ENCODE peak calls at places on chromosomes 16 and 17, in seven cellular contexts. One of them, this sample, is unnamed.

GRCh38 chr16:88534731-88535141 is 35.5 kb upstream of the ZC3H18 start:
- DNase-seq in cardiac muscle cell: peak
- DNase-seq in H9: no peak
- DNase-seq in HL-60: no peak
- DNase-seq in lower leg skin: no peak
- DNase-seq in AG04450: no peak
- DNase-seq in stomach: no peak
- DNase-seq in this sample: peak

GRCh38 chr17:64253470-64253869 is 9.6 kb downstream of the TEX2 start:
- DNase-seq in stomach: no peak
- DNase-seq in lower leg skin: no peak
- DNase-seq in AG04450: no peak
- DNase-seq in HL-60: no peak
- DNase-seq in H9: no peak
- DNase-seq in cardiac muscle cell: no peak
- DNase-seq in this sample: no peak

GRCh38 chr16:69349508-69349907 is 2.1 kb downstream of the TMED6 start:
- DNase-seq in HL-60: no peak
- DNase-seq in cardiac muscle cell: no peak
- DNase-seq in lower leg skin: no peak
- DNase-seq in H9: no peak
- DNase-seq in AG04450: no peak
- DNase-seq in stomach: no peak
- DNase-seq in this sample: no peak

GRCh38 chr17:62119373-62119772 is 54.3 kb upstream of the MED13 start:
- DNase-seq in AG04450: no peak
- DNase-seq in stomach: no peak
- DNase-seq in H9: no peak
- DNase-seq in cardiac muscle cell: no peak
- DNase-seq in lower leg skin: no peak
- DNase-seq in HL-60: no peak
- DNase-seq in this sample: peak

GRCh38 chr16:56961386-56961785 is 364 bp upstream of the CETP start:
- DNase-seq in stomach: no peak
- DNase-seq in lower leg skin: no peak
- DNase-seq in HL-60: no peak
- DNase-seq in cardiac muscle cell: no peak
- DNase-seq in AG04450: no peak
- DNase-seq in H9: no peak
- DNase-seq in this sample: no peak

GRCh38 chr16:64450170-64450569 is 671.7 kb downstream of the CDH11 start:
- DNase-seq in HL-60: no peak
- DNase-seq in H9: no peak
- DNase-seq in stomach: no peak
- DNase-seq in AG04450: no peak
- DNase-seq in lower leg skin: no peak
- DNase-seq in cardiac muscle cell: no peak
- DNase-seq in this sample: no peak

GRCh38 chr16:89711601-89712475 is 8.9 kb downstream of the VPS9D1 start:
- DNase-seq in HL-60: no peak
- DNase-seq in cardiac muscle cell: peak
- DNase-seq in lower leg skin: no peak
- DNase-seq in H9: peak
- DNase-seq in stomach: peak
- DNase-seq in AG04450: no peak
- DNase-seq in this sample: peak

GRCh38 chr16:85583491-85584181 is 29.5 kb upstream of the GSE1 start:
- DNase-seq in stomach: no peak
- DNase-seq in H9: no peak
- DNase-seq in AG04450: peak
- DNase-seq in lower leg skin: no peak
- DNase-seq in HL-60: no peak
- DNase-seq in cardiac muscle cell: no peak
- DNase-seq in this sample: no peak

GRCh38 chr16:79809376-79809775 is 208.8 kb upstream of the MAF start:
- DNase-seq in cardiac muscle cell: no peak
- DNase-seq in HL-60: no peak
- DNase-seq in lower leg skin: no peak
- DNase-seq in AG04450: no peak
- DNase-seq in stomach: no peak
- DNase-seq in H9: no peak
- DNase-seq in this sample: no peak

GRCh38 chr16:2584742-2585650 is 47.2 kb downstream of the PDPK1 start:
- DNase-seq in stomach: no peak
- DNase-seq in HL-60: no peak
- DNase-seq in AG04450: no peak
- DNase-seq in H9: no peak
- DNase-seq in lower leg skin: no peak
- DNase-seq in cardiac muscle cell: no peak
- DNase-seq in this sample: no peak

GRCh38 chr17:40179923-40180659 is 2.8 kb downstream of the RAPGEFL1 start:
- DNase-seq in HL-60: no peak
- DNase-seq in H9: no peak
- DNase-seq in stomach: no peak
- DNase-seq in cardiac muscle cell: no peak
- DNase-seq in AG04450: no peak
- DNase-seq in lower leg skin: no peak
- DNase-seq in this sample: no peak

GRCh38 chr17:19021622-19022083 is 17.1 kb upstream of the FAM83G start:
- DNase-seq in AG04450: no peak
- DNase-seq in HL-60: no peak
- DNase-seq in lower leg skin: no peak
- DNase-seq in H9: peak
- DNase-seq in cardiac muscle cell: no peak
- DNase-seq in stomach: no peak
- DNase-seq in this sample: no peak

GRCh38 chr17:38656959-38657823 is 17.6 kb downstream of the EPOP start:
- DNase-seq in stomach: no peak
- DNase-seq in H9: peak
- DNase-seq in cardiac muscle cell: no peak
- DNase-seq in HL-60: no peak
- DNase-seq in AG04450: no peak
- DNase-seq in lower leg skin: no peak
- DNase-seq in this sample: no peak

GRCh38 chr17:15909481-15909991 is 35.4 kb upstream of the ADORA2B start:
- DNase-seq in AG04450: no peak
- DNase-seq in H9: no peak
- DNase-seq in lower leg skin: no peak
- DNase-seq in cardiac muscle cell: no peak
- DNase-seq in HL-60: no peak
- DNase-seq in stomach: peak
- DNase-seq in this sample: no peak

GRCh38 chr17:48223945-48224344 is 116.4 kb downstream of the SNX11 start:
- DNase-seq in H9: no peak
- DNase-seq in cardiac muscle cell: no peak
- DNase-seq in AG04450: no peak
- DNase-seq in stomach: no peak
- DNase-seq in HL-60: no peak
- DNase-seq in lower leg skin: no peak
- DNase-seq in this sample: no peak

GRCh38 chr17:44976198-44976597 is 8.1 kb upstream of the C1QL1 start:
- DNase-seq in AG04450: no peak
- DNase-seq in cardiac muscle cell: no peak
- DNase-seq in lower leg skin: no peak
- DNase-seq in HL-60: no peak
- DNase-seq in H9: no peak
- DNase-seq in stomach: no peak
- DNase-seq in this sample: no peak

GRCh38 chr17:80352991-80353665 is 61.8 kb upstream of the ENDOV start:
- DNase-seq in stomach: no peak
- DNase-seq in AG04450: no peak
- DNase-seq in HL-60: no peak
- DNase-seq in H9: no peak
- DNase-seq in lower leg skin: no peak
- DNase-seq in cardiac muscle cell: no peak
- DNase-seq in this sample: no peak

GRCh38 chr17:76538941-76539340 is 903 bp upstream of the PRCD start:
- DNase-seq in stomach: no peak
- DNase-seq in HL-60: no peak
- DNase-seq in cardiac muscle cell: no peak
- DNase-seq in H9: no peak
- DNase-seq in AG04450: no peak
- DNase-seq in lower leg skin: no peak
- DNase-seq in this sample: no peak

GRCh38 chr17:13114601-13115024 is 96.8 kb upstream of the ELAC2 start:
- DNase-seq in HL-60: peak
- DNase-seq in stomach: peak
- DNase-seq in lower leg skin: no peak
- DNase-seq in H9: peak
- DNase-seq in cardiac muscle cell: peak
- DNase-seq in AG04450: peak
- DNase-seq in this sample: peak

GRCh38 chr16:4828567-4829320 is 18.3 kb downstream of the GLYR1 start:
- DNase-seq in stomach: no peak
- DNase-seq in H9: no peak
- DNase-seq in AG04450: no peak
- DNase-seq in lower leg skin: no peak
- DNase-seq in HL-60: no peak
- DNase-seq in cardiac muscle cell: no peak
- DNase-seq in this sample: no peak

GRCh38 chr17:50213026-50214015 is 11.9 kb upstream of the COL1A1 start:
- DNase-seq in HL-60: peak
- DNase-seq in lower leg skin: no peak
- DNase-seq in H9: peak
- DNase-seq in cardiac muscle cell: peak
- DNase-seq in AG04450: no peak
- DNase-seq in stomach: peak
- DNase-seq in this sample: peak

GRCh38 chr17:42660692-42661345 is 1.7 kb downstream of the TUBG2 start:
- DNase-seq in cardiac muscle cell: no peak
- DNase-seq in HL-60: no peak
- DNase-seq in AG04450: no peak
- DNase-seq in lower leg skin: no peak
- DNase-seq in H9: no peak
- DNase-seq in stomach: no peak
- DNase-seq in this sample: no peak

GRCh38 chr16:88368036-88368435 is 14.7 kb upstream of the ZNF469 start:
- DNase-seq in AG04450: no peak
- DNase-seq in stomach: no peak
- DNase-seq in cardiac muscle cell: no peak
- DNase-seq in H9: no peak
- DNase-seq in HL-60: no peak
- DNase-seq in lower leg skin: no peak
- DNase-seq in this sample: no peak

GRCh38 chr17:70767102-70767701 is 597.9 kb downstream of the KCNJ2 start:
- DNase-seq in cardiac muscle cell: peak
- DNase-seq in stomach: no peak
- DNase-seq in lower leg skin: no peak
- DNase-seq in HL-60: no peak
- DNase-seq in H9: no peak
- DNase-seq in AG04450: peak
- DNase-seq in this sample: peak

GRCh38 chr16:53099318-53100130 is 44.7 kb downstream of the CHD9 start:
- DNase-seq in H9: peak
- DNase-seq in cardiac muscle cell: peak
- DNase-seq in lower leg skin: peak
- DNase-seq in HL-60: peak
- DNase-seq in AG04450: no peak
- DNase-seq in stomach: peak
- DNase-seq in this sample: peak

GRCh38 chr16:31486036-31486435 is 3.1 kb downstream of the SLC5A2 start:
- DNase-seq in cardiac muscle cell: no peak
- DNase-seq in HL-60: no peak
- DNase-seq in H9: no peak
- DNase-seq in AG04450: no peak
- DNase-seq in stomach: no peak
- DNase-seq in lower leg skin: no peak
- DNase-seq in this sample: no peak

GRCh38 chr17:13355054-13355453 is 246.7 kb downstream of the HS3ST3A1 start:
- DNase-seq in H9: no peak
- DNase-seq in lower leg skin: no peak
- DNase-seq in HL-60: no peak
- DNase-seq in stomach: no peak
- DNase-seq in cardiac muscle cell: no peak
- DNase-seq in AG04450: no peak
- DNase-seq in this sample: no peak

GRCh38 chr16:73026754-73027654 is 20.9 kb downstream of the ZFHX3 start:
- DNase-seq in cardiac muscle cell: no peak
- DNase-seq in AG04450: no peak
- DNase-seq in HL-60: no peak
- DNase-seq in lower leg skin: no peak
- DNase-seq in stomach: no peak
- DNase-seq in H9: no peak
- DNase-seq in this sample: no peak

GRCh38 chr16:83744521-83744981 is 63.2 kb upstream of the HSBP1 start:
- DNase-seq in cardiac muscle cell: no peak
- DNase-seq in HL-60: peak
- DNase-seq in lower leg skin: peak
- DNase-seq in stomach: no peak
- DNase-seq in H9: peak
- DNase-seq in AG04450: no peak
- DNase-seq in this sample: peak

GRCh38 chr17:81539961-81540675 is 11.9 kb downstream of the FSCN2 start:
- DNase-seq in cardiac muscle cell: peak
- DNase-seq in AG04450: no peak
- DNase-seq in lower leg skin: no peak
- DNase-seq in H9: no peak
- DNase-seq in stomach: no peak
- DNase-seq in HL-60: no peak
- DNase-seq in this sample: no peak
- TF ChIP-seq CTCF in cardiac muscle cell: no peak
- TF ChIP-seq CTCF in AG04450: no peak
- TF ChIP-seq CTCF in lower leg skin: no peak
- TF ChIP-seq CTCF in H9: no peak
- TF ChIP-seq CTCF in stomach: no peak
- TF ChIP-seq CTCF in HL-60: no peak
- TF ChIP-seq CTCF in this sample: no peak

GRCh38 chr16:9297437-9298113 is 206.1 kb downstream of the HAPSTR1 start:
- DNase-seq in HL-60: no peak
- DNase-seq in stomach: peak
- DNase-seq in H9: peak
- DNase-seq in lower leg skin: no peak
- DNase-seq in cardiac muscle cell: peak
- DNase-seq in AG04450: no peak
- DNase-seq in this sample: no peak
- TF ChIP-seq CTCF in HL-60: peak
- TF ChIP-seq CTCF in stomach: peak
- TF ChIP-seq CTCF in H9: peak
- TF ChIP-seq CTCF in lower leg skin: no peak
- TF ChIP-seq CTCF in cardiac muscle cell: no peak
- TF ChIP-seq CTCF in AG04450: no peak
- TF ChIP-seq CTCF in this sample: no peak

DNA sequence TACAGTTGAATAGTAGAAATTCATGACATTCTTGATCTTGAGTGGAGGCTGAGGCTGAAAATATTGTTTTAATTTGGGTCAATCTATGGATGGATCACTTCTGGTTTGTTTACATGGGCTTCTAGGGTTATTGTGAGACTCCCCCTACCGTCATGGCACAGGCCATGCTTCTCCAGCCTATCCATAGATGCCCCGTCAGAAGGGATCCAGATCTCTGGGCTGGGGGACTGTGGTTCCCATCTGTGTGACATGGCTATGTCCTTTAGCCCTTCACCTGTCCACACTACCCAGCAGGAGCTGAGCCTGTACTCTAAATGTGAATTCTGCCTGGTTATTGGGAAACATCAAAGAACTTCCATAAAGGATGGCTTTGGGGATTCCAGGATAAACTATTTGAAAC is 160.4 kb downstream of the ABCC12 start:
- DNase-seq in lower leg skin: no peak
- DNase-seq in H9: peak
- DNase-seq in HL-60: no peak
- DNase-seq in cardiac muscle cell: no peak
- DNase-seq in stomach: no peak
- DNase-seq in AG04450: no peak
- DNase-seq in this sample: no peak
- TF ChIP-seq CTCF in lower leg skin: no peak
- TF ChIP-seq CTCF in H9: peak
- TF ChIP-seq CTCF in HL-60: no peak
- TF ChIP-seq CTCF in cardiac muscle cell: peak
- TF ChIP-seq CTCF in stomach: no peak
- TF ChIP-seq CTCF in AG04450: peak
- TF ChIP-seq CTCF in this sample: no peak

GRCh38 chr17:6327007-6327406 is 107.9 kb downstream of the AIPL1 start:
- DNase-seq in H9: peak
- DNase-seq in stomach: no peak
- DNase-seq in AG04450: no peak
- DNase-seq in HL-60: no peak
- DNase-seq in cardiac muscle cell: no peak
- DNase-seq in lower leg skin: no peak
- DNase-seq in this sample: no peak
- TF ChIP-seq CTCF in H9: peak
- TF ChIP-seq CTCF in stomach: no peak
- TF ChIP-seq CTCF in AG04450: no peak
- TF ChIP-seq CTCF in HL-60: no peak
- TF ChIP-seq CTCF in cardiac muscle cell: no peak
- TF ChIP-seq CTCF in lower leg skin: no peak
- TF ChIP-seq CTCF in this sample: no peak

This sample was measured in GM20000.